ENCODE peak calls at places on chromosomes 11 and 22, in seven cellular contexts. D is BJ, X is GM12878, I is astrocyte of the spinal cord, K is sigmoid colon, G is neural progenitor cell, T is astrocyte of the cerebellum. R is an unnamed sample.

GRCh38 chr11:88341852-88342251 is 4.3 kb upstream of the CTSC start:
- DNase-seq in D (no peak), X (no peak), I (no peak), K (no peak), G (peak), T (no peak), R (no peak)

GRCh38 chr11:134358853-134359490 is 27.2 kb downstream of the GLB1L2 start:
- DNase-seq in D (no peak), X (no peak), I (no peak), K (peak), G (no peak), T (no peak), R (peak)

GRCh38 chr11:926341-926916 is 759 bp downstream of the AP2A2 start:
- DNase-seq in D (no peak), X (no peak), I (peak), K (no peak), G (peak), T (no peak), R (no peak)

GRCh38 chr22:35506259-35506570 is 34.4 kb upstream of the RASD2 start:
- DNase-seq in D (no peak), X (no peak), I (no peak), K (no peak), G (no peak), T (no peak), R (no peak)

GRCh38 chr11:3810951-3811350 is 2.6 kb downstream of the PGAP2 start:
- DNase-seq in D (no peak), X (no peak), I (no peak), K (no peak), G (no peak), T (no peak), R (no peak)

GRCh38 chr11:2815762-2816496 is 69.6 kb downstream of the CDKN1C start:
- DNase-seq in D (no peak), X (no peak), I (no peak), K (no peak), G (no peak), T (no peak), R (peak)

GRCh38 chr22:50118129-50118528 is 28.3 kb downstream of the MOV10L1 start:
- DNase-seq in D (no peak), X (no peak), I (no peak), K (no peak), G (no peak), T (no peak), R (no peak)

GRCh38 chr11:106281455-106282173 is 204.2 kb downstream of the AASDHPPT start:
- DNase-seq in D (peak), X (no peak), I (peak), K (no peak), G (no peak), T (no peak), R (no peak)

GRCh38 chr22:35315855-35316745 is 16.4 kb downstream of the TOM1 start:
- DNase-seq in D (no peak), X (no peak), I (no peak), K (peak), G (no peak), T (no peak), R (no peak)

GRCh38 chr11:12421386-12421785 is 44.0 kb downstream of the PARVA start:
- DNase-seq in D (no peak), X (no peak), I (no peak), K (no peak), G (no peak), T (no peak), R (no peak)

GRCh38 chr22:40450651-40451050 is 80.3 kb downstream of the SGSM3 start:
- DNase-seq in D (no peak), X (no peak), I (no peak), K (no peak), G (no peak), T (no peak), R (no peak)

GRCh38 chr11:119370486-119371046 is 10.9 kb downstream of the USP2 start:
- DNase-seq in D (no peak), X (no peak), I (no peak), K (peak), G (no peak), T (no peak), R (peak)

GRCh38 chr11:75639752-75640151 is 29.1 kb downstream of the MAP6 start:
- DNase-seq in D (no peak), X (peak), I (peak), K (peak), G (peak), T (no peak), R (peak)
- H3K4me3 ChIP-seq in D (no peak), X (no peak), I (no peak), K (no peak), G (no peak), T (no peak), R (peak)

DNA sequence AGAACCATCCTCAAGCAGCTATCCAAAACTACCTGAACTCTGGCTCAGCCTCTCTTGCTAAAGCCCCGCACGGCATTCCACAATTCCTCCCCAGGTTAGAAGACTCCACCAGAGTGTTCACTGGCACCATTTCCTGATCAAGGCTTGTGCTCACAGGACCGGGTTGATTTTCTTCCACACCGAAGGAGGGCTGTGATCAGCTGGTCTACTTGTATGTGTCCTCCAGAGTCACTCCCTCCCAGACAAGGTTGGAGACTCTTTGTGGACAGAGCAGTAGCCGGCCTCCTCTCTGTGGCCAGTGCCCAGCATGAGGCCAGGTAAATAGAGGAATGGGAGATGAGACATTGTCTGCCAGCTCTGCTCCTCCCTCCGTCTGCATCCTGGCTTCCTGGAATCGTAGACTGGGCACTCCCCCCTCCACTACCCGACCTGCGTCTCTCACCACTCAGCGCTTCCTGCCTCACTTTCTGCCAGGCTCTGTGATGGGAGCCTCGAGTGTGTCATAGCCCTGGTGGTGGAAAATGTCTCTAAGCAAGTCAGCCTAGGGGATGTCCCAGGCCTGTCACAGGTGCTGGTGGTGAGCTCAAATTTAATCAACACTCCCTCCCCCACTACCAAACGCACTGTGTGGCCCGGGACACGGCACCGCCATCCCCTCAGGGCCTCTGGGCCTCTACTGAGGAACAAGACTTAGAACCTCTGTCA is 12.5 kb upstream of the TMPRSS6 start:
- DNase-seq in D (peak), X (peak), I (peak), K (no peak), G (no peak), T (no peak), R (no peak)
- TF ChIP-seq CTCF in D (peak), X (peak), I (no peak), K (no peak), G (no peak), T (no peak), R (no peak)

DNA sequence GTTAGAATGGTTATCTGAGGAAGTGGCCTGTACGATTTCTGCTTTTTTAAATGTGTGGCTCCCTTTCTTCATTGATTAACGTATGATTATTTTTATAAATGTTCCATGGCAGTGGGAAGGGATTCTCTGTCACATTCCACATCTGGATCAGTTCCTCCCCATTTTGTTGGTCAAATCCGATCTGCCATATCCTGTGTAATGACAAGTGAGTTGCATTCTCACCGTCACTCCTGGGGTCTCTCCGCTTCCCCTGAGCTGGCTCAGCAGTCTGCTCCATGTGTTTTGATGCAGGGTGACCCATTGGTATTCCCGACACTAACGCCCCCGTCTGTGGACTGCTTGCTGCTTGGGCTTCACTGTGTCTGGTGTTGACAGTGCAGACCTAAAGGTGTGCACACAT is 20.4 kb downstream of the NEAT1 start:
- DNase-seq in D (no peak), X (no peak), I (peak), K (no peak), G (no peak), T (no peak), R (peak)
- H3K4me3 ChIP-seq in D (no peak), X (peak), I (no peak), K (no peak), G (no peak), T (no peak), R (no peak)

GRCh38 chr11:93143800-93144199 is 54.0 kb downstream of the SLC36A4 start:
- DNase-seq in D (no peak), X (no peak), I (no peak), K (no peak), G (no peak), T (no peak), R (no peak)
- TF ChIP-seq CTCF in D (no peak), X (no peak), I (no peak), K (no peak), G (no peak), T (no peak), R (no peak)

GRCh38 chr11:46438211-46438610 is 46.6 kb upstream of the CHRM4 start:
- DNase-seq in D (no peak), X (no peak), I (no peak), K (no peak), G (no peak), T (no peak), R (no peak)

GRCh38 chr11:46431211-46431610 is 39.6 kb upstream of the CHRM4 start:
- DNase-seq in D (no peak), X (no peak), I (no peak), K (no peak), G (no peak), T (no peak), R (no peak)

GRCh38 chr11:46437106-46437689 is 45.6 kb upstream of the CHRM4 start:
- DNase-seq in D (no peak), X (peak), I (no peak), K (no peak), G (no peak), T (no peak), R (no peak)

GRCh38 chr11:46436113-46436512 is 44.5 kb upstream of the CHRM4 start:
- DNase-seq in D (no peak), X (no peak), I (no peak), K (no peak), G (no peak), T (no peak), R (no peak)

DNA sequence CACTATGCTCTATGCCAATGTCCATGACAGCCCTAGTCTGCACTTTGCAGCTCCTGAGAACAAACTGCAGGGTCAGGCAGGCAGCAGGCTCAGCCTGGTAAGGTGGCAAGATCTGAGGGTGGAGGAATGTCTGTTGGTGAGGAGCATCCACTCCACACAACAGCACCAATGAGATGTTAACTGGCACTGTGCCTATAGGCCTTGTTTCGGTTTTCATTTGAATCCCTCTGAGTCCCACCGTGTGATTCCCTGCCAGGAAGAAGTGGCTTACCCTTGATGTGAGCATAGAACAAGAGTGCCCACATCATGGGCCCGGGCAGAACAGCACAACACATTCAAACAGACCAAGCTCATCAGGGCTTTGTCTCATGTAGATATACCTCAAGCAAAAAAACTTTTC is 44.1 kb upstream of the CHRM4 start:
- DNase-seq in D (no peak), X (no peak), I (no peak), K (no peak), G (no peak), T (no peak), R (no peak)
- H3K4me3 ChIP-seq in D (no peak), X (no peak), I (no peak), K (no peak), G (no peak), T (no peak), R (no peak)

GRCh38 chr11:125433454-125434121 is 62.5 kb downstream of the FEZ1 start:
- DNase-seq in D (no peak), X (no peak), I (peak), K (no peak), G (peak), T (peak), R (no peak)
- TF ChIP-seq CTCF in D (peak), X (peak), I (peak), K (no peak), G (peak), T (peak), R (peak)

GRCh38 chr11:45245237-45246045 is 40.7 kb downstream of the SYT13 start:
- DNase-seq in D (no peak), X (no peak), I (no peak), K (no peak), G (no peak), T (no peak), R (no peak)
- H3K4me3 ChIP-seq in D (no peak), X (no peak), I (no peak), K (no peak), G (no peak), T (no peak), R (no peak)

GRCh38 chr11:75114465-75114864 is 17.8 kb upstream of the OR2AT4 start:
- DNase-seq in D (no peak), X (no peak), I (no peak), K (no peak), G (no peak), T (no peak), R (no peak)
- TF ChIP-seq CTCF in D (no peak), X (no peak), I (no peak), K (no peak), G (no peak), T (no peak), R (no peak)

R was measured in kidney.